ENCODE peak calls at places on chromosomes 12 and 14, in six cellular contexts. Y is heart left ventricle; P is CD8-positive, alpha-beta memory T cell; O is breast epithelium; U is endothelial cell of umbilical vein; F is pancreas. X is an unnamed sample. For H3K4me1, the result is how much of the 10 kb centered on the place peaks cover.

GRCh38 chr14:101947577-101947903 is 16.8 kb upstream of the DYNC1H1 start:
- DNase-seq in Y (no peak), P (no peak), O (no peak), U (no peak), F (no peak), X (peak)

GRCh38 chr14:31229638-31230229 is 22.1 kb upstream of the HECTD1 start:
- DNase-seq in Y (peak), P (no peak), O (peak), U (no peak), F (no peak), X (no peak)

GRCh38 chr14:98138666-98139065 is 1133.3 kb downstream of the BCL11B start:
- DNase-seq in Y (no peak), P (peak), O (no peak), U (no peak), F (no peak), X (peak)

GRCh38 chr14:58805605-58806358 is 168.0 kb downstream of the DACT1 start:
- DNase-seq in Y (no peak), P (no peak), O (no peak), U (peak), F (no peak), X (no peak)

GRCh38 chr12:19547258-19547657 is 108.0 kb downstream of the AEBP2 start:
- DNase-seq in Y (no peak), P (no peak), O (no peak), U (peak), F (no peak), X (no peak)

GRCh38 chr12:57240926-57241555 is 9.9 kb downstream of the STAC3 start:
- DNase-seq in Y (no peak), P (no peak), O (no peak), U (no peak), F (peak), X (no peak)

GRCh38 chr12:102427542-102427923 is 52.8 kb downstream of the IGF1 start:
- DNase-seq in Y (peak), P (no peak), O (peak), U (no peak), F (peak), X (no peak)

GRCh38 chr14:65901595-65901994 is 489.1 kb downstream of the FUT8 start:
- DNase-seq in Y (no peak), P (no peak), O (no peak), U (no peak), F (no peak), X (no peak)

GRCh38 chr14:46433381-46433780 is 218.2 kb downstream of the RPL10L start:
- DNase-seq in Y (no peak), P (no peak), O (no peak), U (no peak), F (no peak), X (no peak)

GRCh38 chr14:46432516-46432915 is 219.1 kb downstream of the RPL10L start:
- DNase-seq in Y (no peak), P (no peak), O (no peak), U (no peak), F (no peak), X (no peak)
- H3K4me3 ChIP-seq in Y (no peak), P (no peak), O (no peak), U (no peak), F (no peak), X (no peak)

GRCh38 chr12:3043406-3043805 is 33.8 kb upstream of the TSPAN9 start:
- DNase-seq in Y (peak), P (no peak), O (no peak), U (no peak), F (no peak), X (no peak)
- H3K27ac ChIP-seq in Y (no peak), P (no peak), O (no peak), U (no peak), F (no peak), X (no peak)

GRCh38 chr12:11709513-11709912 is 60.0 kb downstream of the ETV6 start:
- DNase-seq in Y (no peak), P (no peak), O (no peak), U (no peak), F (no peak), X (no peak)
- H3K4me1 ChIP-seq in Y (under half), P (under half), O (under half), U (under half), F (half or more), X (under half)

GRCh38 chr12:12720052-12720451 is 2.9 kb downstream of the CDKN1B start:
- DNase-seq in Y (no peak), P (no peak), O (no peak), U (peak), F (no peak), X (no peak)
- H3K4me3 ChIP-seq in Y (peak), P (peak), O (peak), U (peak), F (peak), X (peak)

DNA sequence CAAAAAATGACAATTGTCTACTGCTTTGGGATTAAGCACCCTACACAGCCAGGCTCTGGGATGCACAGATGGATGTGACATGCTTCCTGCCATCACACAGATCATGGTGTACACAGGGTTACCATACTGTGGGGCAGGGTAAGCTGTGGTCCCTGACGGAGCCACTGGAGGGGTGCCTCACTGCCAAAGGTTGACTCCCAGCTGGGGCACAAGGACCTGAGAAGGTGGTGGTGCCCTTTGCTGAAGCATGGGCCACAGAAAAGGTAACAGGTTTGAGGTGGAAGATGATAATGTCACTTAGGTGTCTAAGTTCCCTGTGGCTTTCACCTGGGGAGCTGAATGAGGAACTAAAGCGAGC is 36.5 kb downstream of the RAB35 start:
- DNase-seq in Y (no peak), P (no peak), O (no peak), U (no peak), F (peak), X (no peak)
- H3K27ac ChIP-seq in Y (no peak), P (no peak), O (peak), U (no peak), F (no peak), X (no peak)

X was measured in DND-41.